ENCODE peak calls at places on chromosome 9, in four cellular contexts. R is HuH-7.5; N is activated CD4-positive, CD25-positive, alpha-beta regulatory T cell; I is T-helper 2 cell treated with Interferon-gamma antibody and Interleukin-4, amounts not matched to agents 5 μg/mL and 100 μg/mL, for 36 hours. Y is an unnamed sample.

GRCh38 chr9:88749420-88749819 is 214.4 kb downstream of the NXNL2 start:
- DNase-seq in N (no peak), R (no peak), I (no peak), Y (no peak)

GRCh38 chr9:128528445-128529160 is 23.8 kb upstream of the SPTAN1 start:
- DNase-seq in R (no peak), I (no peak), N (no peak), Y (no peak)

GRCh38 chr9:98010450-98010849 is 27.3 kb downstream of the ANP32B start:
- DNase-seq in N (no peak), R (no peak), I (no peak), Y (peak; percentile 38)

GRCh38 chr9:26326473-26327044 is 566.0 kb downstream of the CAAP1 start:
- DNase-seq in I (no peak), R (peak; percentile 10), N (no peak), Y (no peak)

GRCh38 chr9:119453980-119454379 is 84.7 kb upstream of the BRINP1 start:
- DNase-seq in I (no peak), R (no peak), N (no peak), Y (no peak)

GRCh38 chr9:96875460-96876142 is 21.3 kb upstream of the ZNF782 start:
- DNase-seq in I (peak; percentile 53), R (peak; percentile 86), N (no peak), Y (no peak)

GRCh38 chr9:127721391-127721821 is 5.5 kb downstream of the TTC16 start:
- DNase-seq in R (no peak), N (no peak), I (no peak), Y (no peak)

GRCh38 chr9:114271556-114272510 is 51.1 kb upstream of the ORM1 start:
- DNase-seq in R (peak; percentile 59), N (no peak), I (no peak), Y (peak; percentile 20)

GRCh38 chr9:126791406-126792230 is 13.2 kb upstream of the ZBTB43 start:
- DNase-seq in R (no peak), I (no peak), N (no peak), Y (no peak)

GRCh38 chr9:38309324-38310195 is 82.9 kb upstream of the ALDH1B1 start:
- DNase-seq in R (no peak), N (no peak), I (no peak), Y (no peak)

GRCh38 chr9:106322741-106323140 is 540.2 kb upstream of the ZNF462 start:
- DNase-seq in N (no peak), R (no peak), I (no peak), Y (no peak)

GRCh38 chr9:78871452-78872331 is 574.8 kb downstream of the PSAT1 start:
- DNase-seq in N (no peak), I (no peak), R (no peak), Y (no peak)

GRCh38 chr9:98462310-98462709 is 206.9 kb upstream of the TBC1D2 start:
- DNase-seq in I (no peak), N (no peak), R (no peak), Y (no peak)

GRCh38 chr9:76401580-76402354 is 7.5 kb upstream of the RFK start:
- DNase-seq in N (no peak), R (no peak), I (no peak), Y (no peak)